ENCODE peak calls at places on chromosomes 16 and 17, in ten cellular contexts. Q is CD8-positive, alpha-beta memory T cell; E is fibroblast of lung; V is cardiac muscle cell; J is A549; B is tibial artery; S is naive thymus-derived CD4-positive, alpha-beta T cell; W is psoas muscle; Y is heart right ventricle; C is transverse colon. X is an unnamed sample.

GRCh38 chr17:38762231-38762630 is 9.7 kb downstream of the PSMB3 start:
- DNase-seq in Q (no peak), E (no peak), V (no peak), J (no peak), B (no peak), S (no peak), W (no peak), Y (no peak), C (no peak), X (no peak)

GRCh38 chr17:72176516-72176851 is 55.7 kb downstream of the SOX9 start:
- DNase-seq in Q (no peak), E (no peak), V (no peak), J (no peak), B (no peak), S (no peak), W (no peak), Y (no peak), C (peak; percentile 38), X (no peak)

GRCh38 chr17:78806451-78806850 is 24.4 kb upstream of the CYTH1 start:
- DNase-seq in Q (no peak), E (no peak), V (no peak), J (peak; percentile 53), B (peak; percentile 46), S (peak; percentile 80), W (no peak), Y (no peak), C (no peak), X (no peak)

GRCh38 chr17:32921013-32921412 is 6.9 kb upstream of the TMEM98 start:
- DNase-seq in Q (no peak), E (no peak), V (no peak), J (no peak), B (no peak), S (no peak), W (no peak), Y (no peak), C (no peak), X (no peak)

GRCh38 chr17:64074704-64075484 is 54.5 kb upstream of the ICAM2 start:
- DNase-seq in Q (no peak), E (peak; percentile 49), V (no peak), J (peak; percentile 66), B (no peak), S (no peak), W (no peak), Y (no peak), C (no peak), X (no peak)

GRCh38 chr17:41792835-41793748 is 6.6 kb upstream of the JUP start:
- DNase-seq in Q (no peak), E (peak; percentile 76), V (peak; percentile 95), J (peak; percentile 68), B (no peak), S (no peak), W (no peak), Y (peak; percentile 60), C (peak; percentile 81), X (peak; percentile 59)

GRCh38 chr17:63124958-63125357 is 158.9 kb downstream of the TANC2 start:
- DNase-seq in Q (no peak), E (no peak), V (no peak), J (no peak), B (no peak), S (no peak), W (no peak), Y (no peak), C (no peak), X (no peak)

GRCh38 chr17:81194941-81195901 is 27.5 kb downstream of the CEP131 start:
- DNase-seq in Q (no peak), E (no peak), V (no peak), J (no peak), B (no peak), S (no peak), W (no peak), Y (peak; percentile 72), C (no peak), X (no peak)

GRCh38 chr17:1486802-1487695 is 5.4 kb downstream of the MYO1C start:
- DNase-seq in Q (peak; percentile 71), E (peak; percentile 67), V (peak; percentile 49), J (peak; percentile 81), B (peak; percentile 87), S (peak; percentile 71), W (peak; percentile 80), Y (peak; percentile 77), C (peak; percentile 95), X (peak; percentile 77)

GRCh38 chr16:59783191-59783590 is 1049.1 kb upstream of the GOT2 start:
- DNase-seq in Q (no peak), E (peak; percentile 66), V (no peak), J (no peak), B (no peak), S (no peak), W (no peak), Y (no peak), C (no peak), X (no peak)

GRCh38 chr17:75205793-75206163 is 299 bp downstream of the NUP85 start:
- DNase-seq in Q (no peak), E (no peak), V (no peak), J (no peak), B (no peak), S (no peak), W (no peak), Y (no peak), C (no peak), X (no peak)

GRCh38 chr17:82716383-82717181 is at the start of gene FN3KRP:
- DNase-seq in Q (peak; percentile 88), E (peak; percentile 87), V (peak; percentile 97), J (peak; percentile 99), B (peak; percentile 93), S (peak; percentile 86), W (peak; percentile 95), Y (peak; percentile 91), C (peak; percentile 97), X (peak; percentile 97)

GRCh38 chr16:56388209-56388608 is 37.1 kb downstream of the AMFR start:
- DNase-seq in Q (no peak), E (peak; percentile 59), V (no peak), J (no peak), B (no peak), S (no peak), W (no peak), Y (no peak), C (no peak), X (no peak)

GRCh38 chr17:76710863-76711611 is at the start of gene MXRA7:
- DNase-seq in Q (peak; percentile 67), E (peak; percentile 67), V (peak; percentile 78), J (peak; percentile 78), B (peak; percentile 66), S (no peak), W (peak; percentile 84), Y (peak; percentile 82), C (peak; percentile 72), X (peak; percentile 89)

DNA sequence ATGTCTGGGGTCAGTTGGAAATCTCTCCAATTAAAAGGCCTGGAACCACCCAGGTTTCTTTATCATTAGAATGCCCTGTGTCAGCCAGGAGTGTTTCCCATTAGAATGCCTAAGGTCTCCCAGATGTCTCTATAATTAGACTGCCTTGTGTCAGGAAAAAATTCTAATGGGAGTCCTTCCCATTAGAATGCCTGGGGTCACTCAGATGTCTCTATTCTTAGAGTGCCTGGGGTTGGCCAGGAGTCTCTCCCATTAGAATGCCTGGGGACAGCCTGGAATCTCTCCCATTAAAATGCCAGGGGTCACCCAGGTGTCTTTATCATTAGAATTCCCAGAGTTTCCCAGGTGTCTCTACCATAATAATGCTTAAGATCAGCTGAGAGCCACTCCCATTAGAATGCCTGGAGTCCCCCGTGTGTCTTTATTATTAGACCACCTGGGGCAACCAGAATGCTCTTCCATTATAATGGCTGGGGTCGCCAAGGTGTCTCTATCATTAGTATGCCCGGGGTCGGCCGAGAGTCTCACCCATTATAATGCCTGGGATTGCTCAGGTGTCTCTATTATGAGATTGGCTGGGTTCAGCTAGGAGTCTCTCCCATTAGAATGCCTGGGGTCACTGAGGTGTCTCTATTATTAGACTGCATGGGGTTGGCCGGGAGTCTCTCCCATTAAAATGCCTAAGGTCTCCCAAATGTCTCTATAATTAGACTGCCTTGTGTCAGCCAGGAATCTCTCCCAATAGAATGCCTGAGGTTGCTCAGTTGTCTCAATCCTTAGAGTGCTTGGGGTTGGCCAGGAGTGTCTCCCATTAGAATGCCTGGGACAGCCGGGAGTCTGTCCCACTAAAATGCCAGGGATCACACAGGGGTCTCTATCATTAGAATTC is 2254.6 kb downstream of the TP53TG3F start:
- DNase-seq in Q (no peak), E (no peak), V (no peak), J (no peak), B (no peak), S (no peak), W (no peak), Y (no peak), C (no peak), X (no peak)
- H3K9me3 ChIP-seq in Q (no peaks in the 10 kb centered on the region), E (no peaks in the 10 kb centered on the region), V (no peaks in the 10 kb centered on the region), J (no peaks in the 10 kb centered on the region), B (peaks cover 25% of the 10 kb centered on the region), S (peaks cover 34% of the 10 kb centered on the region), W (peaks cover 8% of the 10 kb centered on the region), Y (no peaks in the 10 kb centered on the region), C (peaks cover 31% of the 10 kb centered on the region), X (peaks cover 3% of the 10 kb centered on the region)

GRCh38 chr16:31376705-31377104 is 16.4 kb upstream of the ITGAD start:
- DNase-seq in Q (no peak), E (no peak), V (no peak), J (no peak), B (no peak), S (no peak), W (no peak), Y (no peak), C (no peak), X (no peak)
- H3K4me3 ChIP-seq in Q (no peak overlapping the region), E (no peak overlapping the region), V (no peak overlapping the region), J (no peak overlapping the region), B (no peak overlapping the region), S (no peak overlapping the region), W (no peak overlapping the region), Y (no peak overlapping the region), C (no peak overlapping the region), X (no peak overlapping the region)

GRCh38 chr16:4612977-4613635 is 1.6 kb downstream of the UBALD1 start:
- DNase-seq in Q (no peak), E (no peak), V (no peak), J (no peak), B (no peak), S (no peak), W (no peak), Y (no peak), C (no peak), X (no peak)
- H3K4me1 ChIP-seq in Q (peaks cover 38% of the 10 kb centered on the region), E (peaks cover 5% of the 10 kb centered on the region), V (peaks cover 9% of the 10 kb centered on the region), J (peaks cover 35% of the 10 kb centered on the region), B (peaks cover 64% of the 10 kb centered on the region), S (peaks cover 28% of the 10 kb centered on the region), W (peaks cover 38% of the 10 kb centered on the region), Y (peaks cover 59% of the 10 kb centered on the region), C (peaks cover 53% of the 10 kb centered on the region), X (peaks cover 18% of the 10 kb centered on the region)

GRCh38 chr16:35497399-35497798 is 2038.0 kb downstream of the TP53TG3F start:
- DNase-seq in Q (no peak), E (no peak), V (no peak), J (no peak), B (no peak), S (no peak), W (no peak), Y (no peak), C (no peak), X (no peak)

GRCh38 chr16:35492225-35492624 is 2032.8 kb downstream of the TP53TG3F start:
- DNase-seq in Q (no peak), E (no peak), V (no peak), J (no peak), B (no peak), S (no peak), W (no peak), Y (no peak), C (no peak), X (no peak)
- H3K9me3 ChIP-seq in Q (no peaks in the 10 kb centered on the region), E (no peaks in the 10 kb centered on the region), V (no peaks in the 10 kb centered on the region), J (no peaks in the 10 kb centered on the region), B (no peaks in the 10 kb centered on the region), S (peaks cover 16% of the 10 kb centered on the region), W (no peaks in the 10 kb centered on the region), Y (no peaks in the 10 kb centered on the region), C (peaks cover 2% of the 10 kb centered on the region), X (no peaks in the 10 kb centered on the region)

GRCh38 chr17:17375826-17376225 is 72.7 kb downstream of the NT5M start:
- DNase-seq in Q (no peak), E (no peak), V (no peak), J (no peak), B (no peak), S (no peak), W (no peak), Y (no peak), C (no peak), X (no peak)
- H3K4me3 ChIP-seq in Q (no peak overlapping the region), E (no peak overlapping the region), V (no peak overlapping the region), J (no peak overlapping the region), B (no peak overlapping the region), S (no peak overlapping the region), W (no peak overlapping the region), Y (no peak overlapping the region), C (no peak overlapping the region), X (no peak overlapping the region)